ENCODE peak calls at places on chromosomes 7 and 10, in four cellular contexts. One of them, this sample, is unnamed.

GRCh38 chr10:93947055-93947454 is 46.7 kb upstream of the PLCE1 start:
- DNase-seq in HepG2: peak; percentile 27
- DNase-seq in H1: no peak
- DNase-seq in GM12878: no peak
- DNase-seq in this sample: no peak

GRCh38 chr10:124035928-124036558 is 57.4 kb downstream of the CHST15 start:
- DNase-seq in HepG2: peak; percentile 96
- DNase-seq in H1: no peak
- DNase-seq in GM12878: peak; percentile 82
- DNase-seq in this sample: peak; percentile 95

GRCh38 chr7:142916508-142916907 is 17.0 kb downstream of the TRPV5 start:
- DNase-seq in HepG2: no peak
- DNase-seq in H1: no peak
- DNase-seq in GM12878: no peak
- DNase-seq in this sample: no peak

GRCh38 chr10:83214178-83214577 is 925.1 kb upstream of the GHITM start:
- DNase-seq in HepG2: no peak
- DNase-seq in H1: no peak
- DNase-seq in GM12878: no peak
- DNase-seq in this sample: no peak

GRCh38 chr7:24368161-24368560 is 84.2 kb downstream of the NPY start:
- DNase-seq in HepG2: no peak
- DNase-seq in H1: no peak
- DNase-seq in GM12878: no peak
- DNase-seq in this sample: no peak

GRCh38 chr7:81430150-81430549 is 339.7 kb downstream of the HGF start:
- DNase-seq in HepG2: no peak
- DNase-seq in H1: no peak
- DNase-seq in GM12878: no peak
- DNase-seq in this sample: no peak

GRCh38 chr10:24891823-24892222 is 60.6 kb downstream of the PRTFDC1 start:
- DNase-seq in HepG2: no peak
- DNase-seq in H1: no peak
- DNase-seq in GM12878: no peak
- DNase-seq in this sample: no peak

GRCh38 chr7:51344406-51344805 is 27.8 kb upstream of the COBL start:
- DNase-seq in HepG2: peak; percentile 27
- DNase-seq in H1: no peak
- DNase-seq in GM12878: no peak
- DNase-seq in this sample: no peak

GRCh38 chr10:73218466-73219191 is 28.4 kb downstream of the DNAJC9 start:
- DNase-seq in HepG2: peak; percentile 35
- DNase-seq in H1: no peak
- DNase-seq in GM12878: no peak
- DNase-seq in this sample: peak; percentile 20

GRCh38 chr7:91567111-91568012 is 303.1 kb downstream of the FZD1 start:
- DNase-seq in HepG2: peak; percentile 11
- DNase-seq in H1: no peak
- DNase-seq in GM12878: no peak
- DNase-seq in this sample: no peak

GRCh38 chr10:14687340-14687739 is 87.4 kb downstream of the FAM107B start:
- DNase-seq in HepG2: peak; percentile 5
- DNase-seq in H1: no peak
- DNase-seq in GM12878: no peak
- DNase-seq in this sample: no peak

GRCh38 chr10:5988336-5988920 is 11.1 kb upstream of the IL15RA start:
- DNase-seq in HepG2: no peak
- DNase-seq in H1: no peak
- DNase-seq in GM12878: no peak
- DNase-seq in this sample: no peak

GRCh38 chr7:22581099-22581498 is 81.1 kb upstream of the STEAP1B start:
- DNase-seq in HepG2: no peak
- DNase-seq in H1: no peak
- DNase-seq in GM12878: no peak
- DNase-seq in this sample: no peak

GRCh38 chr7:139994356-139994755 is 68.4 kb downstream of the PARP12 start:
- DNase-seq in HepG2: no peak
- DNase-seq in H1: no peak
- DNase-seq in GM12878: no peak
- DNase-seq in this sample: no peak

GRCh38 chr10:47346572-47347302 is 1.4 kb upstream of the RBP3 start:
- DNase-seq in HepG2: no peak
- DNase-seq in H1: no peak
- DNase-seq in GM12878: no peak
- DNase-seq in this sample: no peak

GRCh38 chr7:10863476-10863875 is 110.2 kb upstream of the PHF14 start:
- DNase-seq in HepG2: no peak
- DNase-seq in H1: no peak
- DNase-seq in GM12878: no peak
- DNase-seq in this sample: no peak

GRCh38 chr7:51356849-51357516 is 40.4 kb upstream of the COBL start:
- DNase-seq in HepG2: peak; percentile 54
- DNase-seq in H1: no peak
- DNase-seq in GM12878: no peak
- DNase-seq in this sample: no peak

GRCh38 chr10:33942508-33942907 is 608.0 kb upstream of the NRP1 start:
- DNase-seq in HepG2: no peak
- DNase-seq in H1: no peak
- DNase-seq in GM12878: no peak
- DNase-seq in this sample: no peak

GRCh38 chr10:91813251-91813650 is 15.0 kb downstream of the TNKS2 start:
- DNase-seq in HepG2: no peak
- DNase-seq in H1: no peak
- DNase-seq in GM12878: no peak
- DNase-seq in this sample: no peak

GRCh38 chr7:141674702-141675101 is 27.3 kb downstream of the DENND11 start:
- DNase-seq in HepG2: no peak
- DNase-seq in H1: peak; percentile 39
- DNase-seq in GM12878: no peak
- DNase-seq in this sample: no peak

GRCh38 chr10:31759124-31759798 is 169.4 kb downstream of the ARHGAP12 start:
- DNase-seq in HepG2: peak; percentile 83
- DNase-seq in H1: peak; percentile 58
- DNase-seq in GM12878: no peak
- DNase-seq in this sample: no peak

GRCh38 chr7:157432957-157433576 is 96.3 kb downstream of the DNAJB6 start:
- DNase-seq in HepG2: no peak
- DNase-seq in H1: no peak
- DNase-seq in GM12878: no peak
- DNase-seq in this sample: peak; percentile 28

GRCh38 chr10:75197906-75198305 is 12.7 kb upstream of the VDAC2 start:
- DNase-seq in HepG2: no peak
- DNase-seq in H1: no peak
- DNase-seq in GM12878: no peak
- DNase-seq in this sample: no peak

GRCh38 chr10:23525406-23525805 is 86.5 kb downstream of the OTUD1 start:
- DNase-seq in HepG2: peak; percentile 4
- DNase-seq in H1: no peak
- DNase-seq in GM12878: no peak
- DNase-seq in this sample: no peak

GRCh38 chr10:8174762-8175161 is 120.3 kb downstream of the GATA3 start:
- DNase-seq in HepG2: no peak
- DNase-seq in H1: peak; percentile 21
- DNase-seq in GM12878: no peak
- DNase-seq in this sample: no peak

GRCh38 chr10:52071814-52072213 is 242.3 kb upstream of the DKK1 start:
- DNase-seq in HepG2: no peak
- DNase-seq in H1: no peak
- DNase-seq in GM12878: no peak
- DNase-seq in this sample: no peak

GRCh38 chr7:140402178-140402835 is 1.6 kb upstream of the RAB19 start:
- DNase-seq in HepG2: no peak
- DNase-seq in H1: no peak
- DNase-seq in GM12878: no peak
- DNase-seq in this sample: no peak

GRCh38 chr7:133290041-133290440 is 37.2 kb downstream of the EXOC4 start:
- DNase-seq in HepG2: no peak
- DNase-seq in H1: no peak
- DNase-seq in GM12878: no peak
- DNase-seq in this sample: no peak

GRCh38 chr7:141128931-141129330 is 55.1 kb downstream of the TMEM178B start:
- DNase-seq in HepG2: no peak
- DNase-seq in H1: no peak
- DNase-seq in GM12878: no peak
- DNase-seq in this sample: no peak

GRCh38 chr10:93463723-93464511 is 18.2 kb downstream of the MYOF start:
- DNase-seq in HepG2: no peak
- DNase-seq in H1: no peak
- DNase-seq in GM12878: no peak
- DNase-seq in this sample: no peak

GRCh38 chr7:26393855-26394254 is 102.2 kb downstream of the SNX10 start:
- DNase-seq in HepG2: no peak
- DNase-seq in H1: no peak
- DNase-seq in GM12878: no peak
- DNase-seq in this sample: no peak

GRCh38 chr10:76242956-76243355 is 811.5 kb downstream of the LRMDA start:
- DNase-seq in HepG2: no peak
- DNase-seq in H1: no peak
- DNase-seq in GM12878: no peak
- DNase-seq in this sample: no peak

GRCh38 chr7:4132221-4132620 is 549.9 kb upstream of the FOXK1 start:
- DNase-seq in HepG2: no peak
- DNase-seq in H1: no peak
- DNase-seq in GM12878: no peak
- DNase-seq in this sample: no peak

GRCh38 chr7:71925663-71926062 is 486.5 kb downstream of the CALN1 start:
- DNase-seq in HepG2: peak; percentile 40
- DNase-seq in H1: peak; percentile 50
- DNase-seq in GM12878: no peak
- DNase-seq in this sample: no peak

GRCh38 chr7:44590910-44591309 is 8.9 kb upstream of the TMED4 start:
- DNase-seq in HepG2: no peak
- DNase-seq in H1: no peak
- DNase-seq in GM12878: no peak
- DNase-seq in this sample: no peak

DNA sequence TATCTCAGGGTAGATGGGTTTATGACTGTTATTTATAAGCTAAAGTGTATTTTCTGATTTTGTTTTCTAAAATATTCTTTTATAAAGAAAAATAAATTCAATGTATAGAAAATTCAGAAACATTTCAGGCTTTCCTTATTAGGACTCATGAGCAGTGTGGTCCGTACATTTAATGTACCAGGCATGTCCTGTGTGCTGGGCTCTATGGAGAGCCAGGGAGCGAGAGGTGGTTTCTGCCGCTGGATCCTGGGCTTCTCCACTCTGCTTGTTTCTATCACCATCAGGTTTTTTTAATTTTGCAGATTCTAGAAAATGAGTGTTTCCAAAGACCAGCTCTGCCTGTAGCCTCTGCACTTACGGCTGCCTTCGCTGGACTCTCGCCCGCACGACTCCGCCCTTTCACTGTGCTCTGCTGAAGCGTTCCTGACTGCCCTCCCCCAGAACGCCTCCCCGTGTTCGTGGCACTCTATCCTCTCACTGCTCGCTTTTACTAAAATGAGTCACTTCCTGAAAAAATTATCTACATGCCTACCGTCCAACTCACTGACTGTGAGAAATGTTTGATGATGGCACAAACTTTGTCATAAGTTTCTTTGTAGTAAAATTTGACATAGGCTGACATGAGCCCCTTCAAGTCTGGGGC is 188.5 kb downstream of the ZMYND11 start:
- DNase-seq in HepG2: peak; percentile 45
- DNase-seq in H1: no peak
- DNase-seq in GM12878: peak; percentile 65
- DNase-seq in this sample: peak; percentile 48
- TF ChIP-seq POLR2AphosphoS5 in HepG2: no peak
- TF ChIP-seq POLR2AphosphoS5 in H1: no peak
- TF ChIP-seq POLR2AphosphoS5 in GM12878: no peak
- TF ChIP-seq POLR2AphosphoS5 in this sample: no peak

GRCh38 chr10:3960496-3960895 is 175.5 kb upstream of the KLF6 start:
- DNase-seq in HepG2: no peak
- DNase-seq in H1: no peak
- DNase-seq in GM12878: no peak
- DNase-seq in this sample: no peak
- H3K27ac ChIP-seq in HepG2: no peak overlapping the region
- H3K27ac ChIP-seq in H1: no peak overlapping the region
- H3K27ac ChIP-seq in GM12878: no peak overlapping the region
- H3K27ac ChIP-seq in this sample: no peak overlapping the region

DNA sequence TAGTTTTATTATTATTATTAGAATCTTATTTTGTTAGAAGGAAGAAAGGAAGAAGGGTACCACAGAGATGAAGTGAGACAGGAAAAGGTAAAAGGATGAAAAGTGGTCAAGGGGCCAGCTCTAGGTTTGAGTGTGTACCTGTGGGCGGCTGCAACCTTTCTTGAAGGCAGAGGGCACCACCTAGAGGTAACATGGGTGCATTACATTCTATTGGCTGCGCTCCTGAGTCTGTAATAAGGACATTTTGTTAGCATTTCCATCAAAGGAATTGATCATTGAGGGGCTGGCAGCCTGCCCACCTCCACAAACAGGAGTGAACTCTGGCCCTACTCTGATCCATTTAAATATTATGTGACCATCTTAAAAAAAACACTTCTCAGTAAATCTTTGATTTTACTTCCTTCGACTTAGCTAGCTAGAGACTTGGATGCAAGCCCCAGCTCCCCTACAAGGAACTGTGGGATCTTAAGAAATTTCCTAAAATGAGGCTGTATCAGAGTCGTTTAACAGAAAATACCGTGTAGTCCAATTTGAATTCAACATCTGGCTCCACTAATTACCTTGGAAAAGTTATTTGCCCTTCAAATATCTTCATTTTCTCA is 610.4 kb downstream of the IPMK start:
- DNase-seq in HepG2: peak; percentile 53
- DNase-seq in H1: peak; percentile 54
- DNase-seq in GM12878: no peak
- DNase-seq in this sample: peak; percentile 2
- TF ChIP-seq GABPA in HepG2: no peak
- TF ChIP-seq GABPA in H1: no peak
- TF ChIP-seq GABPA in GM12878: no peak
- TF ChIP-seq GABPA in this sample: no peak

GRCh38 chr10:79115302-79115701 is 46.5 kb downstream of the ZMIZ1 start:
- DNase-seq in HepG2: no peak
- DNase-seq in H1: no peak
- DNase-seq in GM12878: no peak
- DNase-seq in this sample: no peak

GRCh38 chr10:79113827-79114226 is 45.1 kb downstream of the ZMIZ1 start:
- DNase-seq in HepG2: no peak
- DNase-seq in H1: no peak
- DNase-seq in GM12878: no peak
- DNase-seq in this sample: no peak

GRCh38 chr10:79111427-79111826 is 42.7 kb downstream of the ZMIZ1 start:
- DNase-seq in HepG2: peak; percentile 61
- DNase-seq in H1: no peak
- DNase-seq in GM12878: no peak
- DNase-seq in this sample: no peak

GRCh38 chr10:79112898-79113431 is 44.2 kb downstream of the ZMIZ1 start:
- DNase-seq in HepG2: no peak
- DNase-seq in H1: no peak
- DNase-seq in GM12878: no peak
- DNase-seq in this sample: no peak

GRCh38 chr10:79111846-79112614 is 43.3 kb downstream of the ZMIZ1 start:
- DNase-seq in HepG2: no peak
- DNase-seq in H1: no peak
- DNase-seq in GM12878: no peak
- DNase-seq in this sample: no peak
- TF ChIP-seq POLR2AphosphoS5 in HepG2: no peak
- TF ChIP-seq POLR2AphosphoS5 in H1: no peak
- TF ChIP-seq POLR2AphosphoS5 in GM12878: no peak
- TF ChIP-seq POLR2AphosphoS5 in this sample: peak; percentile 12

GRCh38 chr10:102657451-102657850 is 13.2 kb downstream of the TRIM8 start:
- DNase-seq in HepG2: no peak
- DNase-seq in H1: no peak
- DNase-seq in GM12878: no peak
- DNase-seq in this sample: no peak
- H3K27ac ChIP-seq in HepG2: no peak overlapping the region
- H3K27ac ChIP-seq in H1: no peak overlapping the region
- H3K27ac ChIP-seq in GM12878: no peak overlapping the region
- H3K27ac ChIP-seq in this sample: no peak overlapping the region

This sample was measured in HL-60.